ENCODE peak calls at places on chromosomes 1 and 21, in nine cellular contexts. C, U, P, S, T, Y, K, E and A are unnamed samples.

GRCh38 chr1:175839678-175840669 is 96.6 kb upstream of the TNR start:
- DNase-seq in C (no peak), U (peak; percentile 33), P (no peak), S (no peak), T (no peak), Y (peak; percentile 16), K (no peak), E (no peak), A (no peak)

GRCh38 chr1:222928212-222928611 is 113.4 kb downstream of the DISP1 start:
- DNase-seq in C (no peak), U (no peak), P (no peak), S (peak; percentile 15), T (peak; percentile 68), Y (peak; percentile 88), K (peak; percentile 69), E (no peak), A (peak; percentile 18)

GRCh38 chr21:46124083-46124925 is 26.4 kb downstream of the COL6A2 start:
- DNase-seq in C (peak; percentile 23), U (no peak), P (no peak), S (no peak), T (no peak), Y (no peak), K (no peak), E (no peak), A (peak; percentile 11)

GRCh38 chr1:192817202-192817601 is 8.4 kb downstream of the RGS2 start:
- DNase-seq in C (no peak), U (no peak), P (no peak), S (no peak), T (no peak), Y (no peak), K (no peak), E (no peak), A (no peak)

GRCh38 chr1:71881611-71882010 is 400.7 kb downstream of the NEGR1 start:
- DNase-seq in C (no peak), U (no peak), P (no peak), S (no peak), T (peak; percentile 61), Y (no peak), K (no peak), E (no peak), A (no peak)

GRCh38 chr1:92503043-92503925 is 16.6 kb upstream of the GFI1 start:
- DNase-seq in C (no peak), U (no peak), P (no peak), S (no peak), T (no peak), Y (no peak), K (no peak), E (no peak), A (no peak)

GRCh38 chr21:16419188-16419874 is 689.5 kb downstream of the USP25 start:
- DNase-seq in C (peak; percentile 48), U (no peak), P (peak; percentile 91), S (peak; percentile 44), T (peak; percentile 96), Y (peak; percentile 97), K (peak; percentile 66), E (no peak), A (peak; percentile 27)

GRCh38 chr21:40757366-40757765 is 89.6 kb downstream of the DSCAM start:
- DNase-seq in C (no peak), U (no peak), P (no peak), S (no peak), T (no peak), Y (no peak), K (no peak), E (no peak), A (no peak)

GRCh38 chr1:104646233-104646632 is 896.5 kb downstream of the AMY1C start:
- DNase-seq in C (no peak), U (no peak), P (no peak), S (no peak), T (no peak), Y (no peak), K (no peak), E (no peak), A (no peak)

GRCh38 chr1:82062206-82062605 is 261.5 kb downstream of the ADGRL2 start:
- DNase-seq in C (no peak), U (no peak), P (no peak), S (no peak), T (no peak), Y (no peak), K (no peak), E (no peak), A (no peak)

GRCh38 chr1:242544071-242544470 is 19.6 kb upstream of the PLD5 start:
- DNase-seq in C (no peak), U (no peak), P (no peak), S (no peak), T (no peak), Y (no peak), K (no peak), E (no peak), A (no peak)

GRCh38 chr1:70134148-70134547 is 71.2 kb downstream of the LRRC40 start:
- DNase-seq in C (no peak), U (peak; percentile 20), P (no peak), S (no peak), T (no peak), Y (no peak), K (no peak), E (no peak), A (peak; percentile 17)

GRCh38 chr1:116357487-116357886 is 15.6 kb upstream of the ATP1A1 start:
- DNase-seq in C (no peak), U (no peak), P (no peak), S (no peak), T (no peak), Y (no peak), K (no peak), E (no peak), A (no peak)

GRCh38 chr1:59367269-59368006 is 70.5 kb downstream of the FGGY start:
- DNase-seq in C (no peak), U (peak; percentile 86), P (peak; percentile 94), S (no peak), T (peak; percentile 85), Y (peak; percentile 97), K (peak; percentile 70), E (no peak), A (peak; percentile 90)

GRCh38 chr1:146012703-146013565 is 8.6 kb downstream of the HJV start:
- DNase-seq in C (no peak), U (peak; percentile 81), P (peak; percentile 77), S (peak; percentile 64), T (peak; percentile 81), Y (peak; percentile 92), K (no peak), E (peak; percentile 69), A (peak; percentile 75)

GRCh38 chr1:24970399-24970753 is 40.3 kb upstream of the RUNX3 start:
- DNase-seq in C (no peak), U (peak; percentile 58), P (no peak), S (no peak), T (peak; percentile 74), Y (peak; percentile 68), K (no peak), E (no peak), A (peak; percentile 47)

GRCh38 chr21:31752352-31752751 is 20.4 kb upstream of the SCAF4 start:
- DNase-seq in C (no peak), U (peak; percentile 23), P (no peak), S (no peak), T (no peak), Y (no peak), K (no peak), E (no peak), A (peak; percentile 59)

GRCh38 chr1:233957691-233958090 is 53.2 kb downstream of the SLC35F3 start:
- DNase-seq in C (no peak), U (no peak), P (no peak), S (no peak), T (no peak), Y (no peak), K (no peak), E (no peak), A (no peak)

GRCh38 chr1:155125946-155126493 is 1.7 kb upstream of the EFNA1 start:
- DNase-seq in C (peak; percentile 84), U (peak; percentile 14), P (no peak), S (peak; percentile 68), T (peak; percentile 52), Y (peak; percentile 52), K (peak; percentile 56), E (no peak), A (peak; percentile 38)

GRCh38 chr1:115949156-115949555 is 27.2 kb upstream of the SLC22A15 start:
- DNase-seq in C (no peak), U (peak; percentile 6), P (no peak), S (no peak), T (no peak), Y (no peak), K (no peak), E (no peak), A (no peak)

GRCh38 chr1:179091691-179092165 is 9.9 kb downstream of the TOR3A start:
- DNase-seq in C (no peak), U (peak; percentile 57), P (peak; percentile 88), S (no peak), T (no peak), Y (peak; percentile 81), K (peak; percentile 62), E (no peak), A (peak; percentile 69)

GRCh38 chr1:172745014-172745413 is 86.1 kb downstream of the FASLG start:
- DNase-seq in C (no peak), U (peak; percentile 82), P (peak; percentile 87), S (peak; percentile 13), T (peak; percentile 89), Y (peak; percentile 97), K (no peak), E (peak; percentile 30), A (peak; percentile 60)

GRCh38 chr1:38672692-38673091 is 186.9 kb downstream of the RRAGC start:
- DNase-seq in C (no peak), U (no peak), P (no peak), S (no peak), T (no peak), Y (no peak), K (no peak), E (no peak), A (no peak)

GRCh38 chr1:156394082-156394481 is 25.1 kb downstream of the RHBG start:
- DNase-seq in C (no peak), U (no peak), P (no peak), S (no peak), T (no peak), Y (no peak), K (no peak), E (no peak), A (no peak)

GRCh38 chr1:76141898-76142297 is 67.4 kb downstream of the ST6GALNAC3 start:
- DNase-seq in C (no peak), U (no peak), P (no peak), S (no peak), T (no peak), Y (no peak), K (no peak), E (no peak), A (no peak)

GRCh38 chr1:83822206-83822605 is 176.7 kb downstream of the TTLL7 start:
- DNase-seq in C (no peak), U (peak; percentile 85), P (no peak), S (no peak), T (no peak), Y (no peak), K (no peak), E (no peak), A (no peak)

GRCh38 chr21:29022141-29022540 is 2.3 kb upstream of the USP16 start:
- DNase-seq in C (no peak), U (no peak), P (no peak), S (no peak), T (no peak), Y (no peak), K (no peak), E (no peak), A (no peak)

GRCh38 chr1:69611316-69611715 is 43.6 kb downstream of the LRRC7 start:
- DNase-seq in C (no peak), U (no peak), P (no peak), S (no peak), T (no peak), Y (no peak), K (no peak), E (no peak), A (no peak)

GRCh38 chr1:207336559-207337467 is 15.3 kb downstream of the CD55 start:
- DNase-seq in C (no peak), U (no peak), P (peak; percentile 35), S (no peak), T (peak; percentile 29), Y (peak; percentile 71), K (no peak), E (peak; percentile 11), A (no peak)

GRCh38 chr21:22679207-22679606 is 1681.0 kb downstream of the NCAM2 start:
- DNase-seq in C (no peak), U (no peak), P (no peak), S (no peak), T (no peak), Y (no peak), K (no peak), E (no peak), A (no peak)

GRCh38 chr1:37845781-37846180 is 13.6 kb downstream of the MTF1 start:
- DNase-seq in C (no peak), U (no peak), P (no peak), S (no peak), T (no peak), Y (peak; percentile 29), K (no peak), E (no peak), A (no peak)